ENCODE peak calls at places on chromosomes 11 and 22, in six cellular contexts. One of them, this sample, is unnamed.

GRCh38 chr11:46363455-46363920 is 16.2 kb downstream of the DGKZ start:
- DNase-seq in renal cortical epithelial cell: no peak
- DNase-seq in AG04449: no peak
- DNase-seq in stimulated activated CD4-positive, alpha-beta T cell treated with anti-CD3 and anti-CD28 coated beads, Interleukin-1b, Interleukin-23, amount 100 ng/mL, for 1 hour: no peak
- DNase-seq in activated naive CD4-positive, alpha-beta T cell: no peak
- DNase-seq in hepatic stellate cell: peak; percentile 82
- DNase-seq in this sample: no peak

GRCh38 chr11:63945482-63946163 is 6.8 kb downstream of the NAA40 start:
- DNase-seq in hepatic stellate cell: peak; percentile 89
- DNase-seq in renal cortical epithelial cell: peak; percentile 62
- DNase-seq in stimulated activated CD4-positive, alpha-beta T cell treated with anti-CD3 and anti-CD28 coated beads, Interleukin-1b, Interleukin-23, amount 100 ng/mL, for 1 hour: peak; percentile 34
- DNase-seq in activated naive CD4-positive, alpha-beta T cell: no peak
- DNase-seq in AG04449: peak; percentile 24
- DNase-seq in this sample: no peak

GRCh38 chr11:120907971-120908370 is 115.9 kb upstream of the TBCEL start:
- DNase-seq in renal cortical epithelial cell: no peak
- DNase-seq in stimulated activated CD4-positive, alpha-beta T cell treated with anti-CD3 and anti-CD28 coated beads, Interleukin-1b, Interleukin-23, amount 100 ng/mL, for 1 hour: no peak
- DNase-seq in hepatic stellate cell: no peak
- DNase-seq in AG04449: no peak
- DNase-seq in activated naive CD4-positive, alpha-beta T cell: no peak
- DNase-seq in this sample: no peak

GRCh38 chr11:13368041-13368446 is 90.5 kb downstream of the BMAL1 start:
- DNase-seq in activated naive CD4-positive, alpha-beta T cell: no peak
- DNase-seq in renal cortical epithelial cell: peak; percentile 78
- DNase-seq in stimulated activated CD4-positive, alpha-beta T cell treated with anti-CD3 and anti-CD28 coated beads, Interleukin-1b, Interleukin-23, amount 100 ng/mL, for 1 hour: no peak
- DNase-seq in AG04449: peak; percentile 29
- DNase-seq in hepatic stellate cell: peak; percentile 38
- DNase-seq in this sample: peak; percentile 5

GRCh38 chr11:113906038-113906437 is 1.4 kb downstream of the HTR3B start:
- DNase-seq in hepatic stellate cell: no peak
- DNase-seq in stimulated activated CD4-positive, alpha-beta T cell treated with anti-CD3 and anti-CD28 coated beads, Interleukin-1b, Interleukin-23, amount 100 ng/mL, for 1 hour: no peak
- DNase-seq in renal cortical epithelial cell: peak; percentile 7
- DNase-seq in AG04449: no peak
- DNase-seq in activated naive CD4-positive, alpha-beta T cell: no peak
- DNase-seq in this sample: peak; percentile 5

GRCh38 chr11:116170526-116171120 is 602.2 kb downstream of the BUD13 start:
- DNase-seq in stimulated activated CD4-positive, alpha-beta T cell treated with anti-CD3 and anti-CD28 coated beads, Interleukin-1b, Interleukin-23, amount 100 ng/mL, for 1 hour: no peak
- DNase-seq in hepatic stellate cell: no peak
- DNase-seq in AG04449: no peak
- DNase-seq in renal cortical epithelial cell: no peak
- DNase-seq in activated naive CD4-positive, alpha-beta T cell: no peak
- DNase-seq in this sample: no peak

GRCh38 chr11:86469491-86470388 is 95.1 kb downstream of the CCDC81 start:
- DNase-seq in stimulated activated CD4-positive, alpha-beta T cell treated with anti-CD3 and anti-CD28 coated beads, Interleukin-1b, Interleukin-23, amount 100 ng/mL, for 1 hour: no peak
- DNase-seq in renal cortical epithelial cell: peak; percentile 50
- DNase-seq in hepatic stellate cell: peak; percentile 37
- DNase-seq in AG04449: no peak
- DNase-seq in activated naive CD4-positive, alpha-beta T cell: no peak
- DNase-seq in this sample: no peak

GRCh38 chr11:57499413-57499982 is 16.0 kb downstream of the SLC43A1 start:
- DNase-seq in stimulated activated CD4-positive, alpha-beta T cell treated with anti-CD3 and anti-CD28 coated beads, Interleukin-1b, Interleukin-23, amount 100 ng/mL, for 1 hour: no peak
- DNase-seq in renal cortical epithelial cell: peak; percentile 64
- DNase-seq in AG04449: no peak
- DNase-seq in activated naive CD4-positive, alpha-beta T cell: no peak
- DNase-seq in hepatic stellate cell: peak; percentile 99
- DNase-seq in this sample: peak; percentile 52

GRCh38 chr11:57426754-57427691 is at the start of gene SLC43A3:
- DNase-seq in stimulated activated CD4-positive, alpha-beta T cell treated with anti-CD3 and anti-CD28 coated beads, Interleukin-1b, Interleukin-23, amount 100 ng/mL, for 1 hour: peak; percentile 70
- DNase-seq in renal cortical epithelial cell: peak; percentile 85
- DNase-seq in AG04449: peak; percentile 66
- DNase-seq in hepatic stellate cell: peak; percentile 77
- DNase-seq in activated naive CD4-positive, alpha-beta T cell: peak; percentile 18
- DNase-seq in this sample: peak; percentile 46

GRCh38 chr11:8261316-8261715 is 2.4 kb downstream of the LMO1 start:
- DNase-seq in hepatic stellate cell: no peak
- DNase-seq in stimulated activated CD4-positive, alpha-beta T cell treated with anti-CD3 and anti-CD28 coated beads, Interleukin-1b, Interleukin-23, amount 100 ng/mL, for 1 hour: no peak
- DNase-seq in renal cortical epithelial cell: no peak
- DNase-seq in AG04449: no peak
- DNase-seq in activated naive CD4-positive, alpha-beta T cell: no peak
- DNase-seq in this sample: no peak

GRCh38 chr11:115244314-115244713 is 259.9 kb downstream of the CADM1 start:
- DNase-seq in stimulated activated CD4-positive, alpha-beta T cell treated with anti-CD3 and anti-CD28 coated beads, Interleukin-1b, Interleukin-23, amount 100 ng/mL, for 1 hour: no peak
- DNase-seq in activated naive CD4-positive, alpha-beta T cell: no peak
- DNase-seq in hepatic stellate cell: no peak
- DNase-seq in AG04449: no peak
- DNase-seq in renal cortical epithelial cell: no peak
- DNase-seq in this sample: no peak

GRCh38 chr11:1297011-1297575 is 12.3 kb downstream of the TOLLIP start:
- DNase-seq in renal cortical epithelial cell: no peak
- DNase-seq in hepatic stellate cell: no peak
- DNase-seq in AG04449: no peak
- DNase-seq in stimulated activated CD4-positive, alpha-beta T cell treated with anti-CD3 and anti-CD28 coated beads, Interleukin-1b, Interleukin-23, amount 100 ng/mL, for 1 hour: no peak
- DNase-seq in activated naive CD4-positive, alpha-beta T cell: no peak
- DNase-seq in this sample: no peak

GRCh38 chr11:74012072-74012809 is 3.4 kb upstream of the UCP3 start:
- DNase-seq in AG04449: no peak
- DNase-seq in hepatic stellate cell: no peak
- DNase-seq in stimulated activated CD4-positive, alpha-beta T cell treated with anti-CD3 and anti-CD28 coated beads, Interleukin-1b, Interleukin-23, amount 100 ng/mL, for 1 hour: no peak
- DNase-seq in activated naive CD4-positive, alpha-beta T cell: no peak
- DNase-seq in renal cortical epithelial cell: no peak
- DNase-seq in this sample: no peak

GRCh38 chr11:126585388-126586302 is 230.2 kb downstream of the ST3GAL4 start:
- DNase-seq in activated naive CD4-positive, alpha-beta T cell: no peak
- DNase-seq in renal cortical epithelial cell: peak; percentile 70
- DNase-seq in stimulated activated CD4-positive, alpha-beta T cell treated with anti-CD3 and anti-CD28 coated beads, Interleukin-1b, Interleukin-23, amount 100 ng/mL, for 1 hour: no peak
- DNase-seq in hepatic stellate cell: peak; percentile 96
- DNase-seq in AG04449: peak; percentile 89
- DNase-seq in this sample: peak; percentile 87

GRCh38 chr22:41469218-41469851 is 418 bp downstream of the ACO2 start:
- DNase-seq in hepatic stellate cell: no peak
- DNase-seq in activated naive CD4-positive, alpha-beta T cell: no peak
- DNase-seq in stimulated activated CD4-positive, alpha-beta T cell treated with anti-CD3 and anti-CD28 coated beads, Interleukin-1b, Interleukin-23, amount 100 ng/mL, for 1 hour: no peak
- DNase-seq in renal cortical epithelial cell: no peak
- DNase-seq in AG04449: no peak
- DNase-seq in this sample: no peak

GRCh38 chr22:27941143-27941542 is 22.1 kb upstream of the PITPNB start:
- DNase-seq in AG04449: no peak
- DNase-seq in hepatic stellate cell: no peak
- DNase-seq in activated naive CD4-positive, alpha-beta T cell: no peak
- DNase-seq in renal cortical epithelial cell: no peak
- DNase-seq in stimulated activated CD4-positive, alpha-beta T cell treated with anti-CD3 and anti-CD28 coated beads, Interleukin-1b, Interleukin-23, amount 100 ng/mL, for 1 hour: no peak
- DNase-seq in this sample: no peak

GRCh38 chr22:36453266-36453607 is 28.2 kb downstream of the TXN2 start:
- DNase-seq in renal cortical epithelial cell: no peak
- DNase-seq in hepatic stellate cell: no peak
- DNase-seq in AG04449: no peak
- DNase-seq in activated naive CD4-positive, alpha-beta T cell: no peak
- DNase-seq in stimulated activated CD4-positive, alpha-beta T cell treated with anti-CD3 and anti-CD28 coated beads, Interleukin-1b, Interleukin-23, amount 100 ng/mL, for 1 hour: no peak
- DNase-seq in this sample: no peak

GRCh38 chr22:39152511-39153219 is at the start of gene CBX7:
- DNase-seq in renal cortical epithelial cell: peak; percentile 47
- DNase-seq in activated naive CD4-positive, alpha-beta T cell: peak; percentile 78
- DNase-seq in stimulated activated CD4-positive, alpha-beta T cell treated with anti-CD3 and anti-CD28 coated beads, Interleukin-1b, Interleukin-23, amount 100 ng/mL, for 1 hour: peak; percentile 76
- DNase-seq in AG04449: no peak
- DNase-seq in hepatic stellate cell: peak; percentile 95
- DNase-seq in this sample: no peak

GRCh38 chr22:37704645-37705044 is 7.8 kb downstream of the TRIOBP start:
- DNase-seq in AG04449: no peak
- DNase-seq in activated naive CD4-positive, alpha-beta T cell: no peak
- DNase-seq in renal cortical epithelial cell: no peak
- DNase-seq in stimulated activated CD4-positive, alpha-beta T cell treated with anti-CD3 and anti-CD28 coated beads, Interleukin-1b, Interleukin-23, amount 100 ng/mL, for 1 hour: no peak
- DNase-seq in hepatic stellate cell: no peak
- DNase-seq in this sample: no peak

GRCh38 chr22:45917700-45918454 is 59.1 kb downstream of the WNT7B start:
- DNase-seq in activated naive CD4-positive, alpha-beta T cell: no peak
- DNase-seq in hepatic stellate cell: no peak
- DNase-seq in stimulated activated CD4-positive, alpha-beta T cell treated with anti-CD3 and anti-CD28 coated beads, Interleukin-1b, Interleukin-23, amount 100 ng/mL, for 1 hour: no peak
- DNase-seq in AG04449: no peak
- DNase-seq in renal cortical epithelial cell: no peak
- DNase-seq in this sample: no peak

GRCh38 chr22:38859581-38860290 is 12.3 kb downstream of the CBX6 start:
- DNase-seq in hepatic stellate cell: no peak
- DNase-seq in activated naive CD4-positive, alpha-beta T cell: no peak
- DNase-seq in renal cortical epithelial cell: no peak
- DNase-seq in stimulated activated CD4-positive, alpha-beta T cell treated with anti-CD3 and anti-CD28 coated beads, Interleukin-1b, Interleukin-23, amount 100 ng/mL, for 1 hour: no peak
- DNase-seq in AG04449: no peak
- DNase-seq in this sample: no peak

GRCh38 chr11:67120881-67121710 is 2.0 kb downstream of the KDM2A start:
- DNase-seq in renal cortical epithelial cell: peak; percentile 43
- DNase-seq in activated naive CD4-positive, alpha-beta T cell: no peak
- DNase-seq in AG04449: no peak
- DNase-seq in hepatic stellate cell: peak; percentile 24
- DNase-seq in stimulated activated CD4-positive, alpha-beta T cell treated with anti-CD3 and anti-CD28 coated beads, Interleukin-1b, Interleukin-23, amount 100 ng/mL, for 1 hour: no peak
- DNase-seq in this sample: no peak

GRCh38 chr11:129192150-129192549 is at the start of gene ARHGAP32:
- DNase-seq in activated naive CD4-positive, alpha-beta T cell: no peak
- DNase-seq in hepatic stellate cell: no peak
- DNase-seq in renal cortical epithelial cell: peak; percentile 70
- DNase-seq in AG04449: no peak
- DNase-seq in stimulated activated CD4-positive, alpha-beta T cell treated with anti-CD3 and anti-CD28 coated beads, Interleukin-1b, Interleukin-23, amount 100 ng/mL, for 1 hour: no peak
- DNase-seq in this sample: no peak

GRCh38 chr11:32830796-32831195 is 1.1 kb downstream of the PRRG4 start:
- DNase-seq in stimulated activated CD4-positive, alpha-beta T cell treated with anti-CD3 and anti-CD28 coated beads, Interleukin-1b, Interleukin-23, amount 100 ng/mL, for 1 hour: no peak
- DNase-seq in renal cortical epithelial cell: peak; percentile 32
- DNase-seq in hepatic stellate cell: no peak
- DNase-seq in AG04449: no peak
- DNase-seq in activated naive CD4-positive, alpha-beta T cell: no peak
- DNase-seq in this sample: no peak

GRCh38 chr22:30806391-30806861 is 111.8 kb downstream of the OSBP2 start:
- DNase-seq in activated naive CD4-positive, alpha-beta T cell: no peak
- DNase-seq in stimulated activated CD4-positive, alpha-beta T cell treated with anti-CD3 and anti-CD28 coated beads, Interleukin-1b, Interleukin-23, amount 100 ng/mL, for 1 hour: no peak
- DNase-seq in hepatic stellate cell: no peak
- DNase-seq in AG04449: no peak
- DNase-seq in renal cortical epithelial cell: peak; percentile 57
- DNase-seq in this sample: no peak

GRCh38 chr11:2468363-2469240 is 23.8 kb downstream of the KCNQ1 start:
- DNase-seq in hepatic stellate cell: peak; percentile 5
- DNase-seq in renal cortical epithelial cell: no peak
- DNase-seq in stimulated activated CD4-positive, alpha-beta T cell treated with anti-CD3 and anti-CD28 coated beads, Interleukin-1b, Interleukin-23, amount 100 ng/mL, for 1 hour: no peak
- DNase-seq in activated naive CD4-positive, alpha-beta T cell: no peak
- DNase-seq in AG04449: no peak
- DNase-seq in this sample: no peak

GRCh38 chr11:73085189-73085875 is 56.8 kb downstream of the FCHSD2 start:
- DNase-seq in stimulated activated CD4-positive, alpha-beta T cell treated with anti-CD3 and anti-CD28 coated beads, Interleukin-1b, Interleukin-23, amount 100 ng/mL, for 1 hour: no peak
- DNase-seq in renal cortical epithelial cell: peak; percentile 84
- DNase-seq in activated naive CD4-positive, alpha-beta T cell: no peak
- DNase-seq in AG04449: no peak
- DNase-seq in hepatic stellate cell: no peak
- DNase-seq in this sample: no peak

This sample was measured in BJ.